ENCODE peak calls at places on chromosome 4, in five cellular contexts. L, A, J, V and S are unnamed samples.

GRCh38 chr4:53586121-53586816 is 5.0 kb downstream of the LNX1 start:
- DNase-seq in L (no peak), A (no peak), J (no peak), V (no peak), S (no peak)

GRCh38 chr4:107843394-107843793 is 18.7 kb downstream of the SGMS2 start:
- DNase-seq in L (no peak), A (no peak), J (no peak), V (no peak), S (no peak)

GRCh38 chr4:152348670-152349069 is 187.2 kb downstream of the FBXW7 start:
- DNase-seq in L (no peak), A (no peak), J (no peak), V (no peak), S (no peak)

GRCh38 chr4:173698557-173699262 is 168.7 kb upstream of the HAND2 start:
- DNase-seq in L (no peak), A (no peak), J (no peak), V (no peak), S (no peak)

GRCh38 chr4:144374065-144374464 is 233.5 kb upstream of the GYPA start:
- DNase-seq in L (no peak), A (no peak), J (no peak), V (no peak), S (no peak)

GRCh38 chr4:53196872-53197759 is 168.7 kb downstream of the SCFD2 start:
- DNase-seq in L (no peak), A (no peak), J (no peak), V (no peak), S (peak)

GRCh38 chr4:30948653-30949052 is 228.5 kb downstream of the PCDH7 start:
- DNase-seq in L (no peak), A (no peak), J (no peak), V (no peak), S (no peak)

GRCh38 chr4:165393704-165394103 is 14.9 kb downstream of the CPE start:
- DNase-seq in L (no peak), A (no peak), J (no peak), V (no peak), S (no peak)

GRCh38 chr4:169070071-169070894 is 60.2 kb upstream of the CBR4 start:
- DNase-seq in L (no peak), A (peak), J (peak), V (peak), S (peak)

GRCh38 chr4:65670331-65671031 is at the start of gene EPHA5:
- DNase-seq in L (peak), A (peak), J (peak), V (peak), S (peak)

GRCh38 chr4:108049406-108049805 is 59.7 kb downstream of the HADH start:
- DNase-seq in L (no peak), A (no peak), J (no peak), V (no peak), S (no peak)

GRCh38 chr4:38235338-38235737 is 275.1 kb downstream of the PTTG2 start:
- DNase-seq in L (no peak), A (peak), J (no peak), V (no peak), S (no peak)

GRCh38 chr4:14130551-14130950 is 503.0 kb upstream of the BOD1L1 start:
- DNase-seq in L (no peak), A (no peak), J (no peak), V (no peak), S (no peak)

GRCh38 chr4:167210166-167210565 is 24.1 kb downstream of the SPOCK3 start:
- DNase-seq in L (no peak), A (no peak), J (no peak), V (no peak), S (no peak)

GRCh38 chr4:184644553-184645307 is 4.5 kb downstream of the CASP3 start:
- DNase-seq in L (no peak), A (no peak), J (no peak), V (no peak), S (no peak)

GRCh38 chr4:38818441-38818976 is 13.9 kb upstream of the TLR1 start:
- DNase-seq in L (no peak), A (no peak), J (no peak), V (no peak), S (no peak)

GRCh38 chr4:177047070-177047850 is 254.5 kb upstream of the VEGFC start:
- DNase-seq in L (peak), A (peak), J (no peak), V (peak), S (peak)

GRCh38 chr4:2024683-2025082 is 15.9 kb upstream of the NELFA start:
- DNase-seq in L (no peak), A (no peak), J (no peak), V (no peak), S (no peak)

GRCh38 chr4:52780206-52780605 is 29.0 kb upstream of the ERVMER34-1 start:
- DNase-seq in L (no peak), A (peak), J (no peak), V (no peak), S (no peak)

GRCh38 chr4:90444904-90445303 is 317.7 kb downstream of the CCSER1 start:
- DNase-seq in L (no peak), A (no peak), J (no peak), V (no peak), S (no peak)

GRCh38 chr4:70749313-70749712 is 27.5 kb downstream of the RUFY3 start:
- DNase-seq in L (no peak), A (no peak), J (no peak), V (no peak), S (no peak)

GRCh38 chr4:11106769-11107168 is 321.9 kb downstream of the HS3ST1 start:
- DNase-seq in L (no peak), A (no peak), J (no peak), V (no peak), S (no peak)

GRCh38 chr4:107034982-107035710 is 967 bp downstream of the DKK2 start:
- DNase-seq in L (peak), A (no peak), J (peak), V (peak), S (no peak)

GRCh38 chr4:102285831-102286230 is 59.5 kb downstream of the SLC39A8 start:
- DNase-seq in L (no peak), A (no peak), J (no peak), V (no peak), S (no peak)

GRCh38 chr4:186719925-186720694 is 3.5 kb downstream of the FAT1 start:
- DNase-seq in L (no peak), A (no peak), J (no peak), V (no peak), S (no peak)

GRCh38 chr4:184537269-184538022 is 63.1 kb upstream of the IRF2 start:
- DNase-seq in L (peak), A (peak), J (peak), V (peak), S (peak)

GRCh38 chr4:180134116-180134866 is 2108.9 kb upstream of the TENM3 start:
- DNase-seq in L (no peak), A (no peak), J (no peak), V (no peak), S (no peak)

GRCh38 chr4:76298227-76298626 is 8.3 kb upstream of the STBD1 start:
- DNase-seq in L (no peak), A (no peak), J (no peak), V (no peak), S (no peak)